ENCODE peak calls at places on chromosomes 7 and 10, in ten cellular contexts. P, K, V, D, T, X, N, E, O and L are unnamed samples.

GRCh38 chr10:30825495-30825894 is 195.9 kb upstream of the LYZL2 start:
- DNase-seq in T (no peak), P (no peak), V (peak), X (no peak), O (no peak), E (no peak), N (no peak), K (no peak), D (no peak), L (no peak)

GRCh38 chr10:63672491-63672890 is 151.3 kb downstream of the REEP3 start:
- DNase-seq in D (no peak), N (no peak), E (no peak), X (no peak), P (no peak), T (peak), K (no peak), V (no peak), O (no peak), L (no peak)

GRCh38 chr7:36305226-36305625 is 84.4 kb upstream of the ANLN start:
- DNase-seq in O (no peak), X (no peak), P (no peak), V (no peak), D (no peak), K (no peak), T (no peak), E (no peak), N (no peak), L (no peak)

GRCh38 chr10:104197364-104197763 is 34.8 kb downstream of the CFAP43 start:
- DNase-seq in D (no peak), E (peak), V (no peak), T (peak), X (peak), O (no peak), P (no peak), K (no peak), N (no peak), L (peak)

GRCh38 chr10:122798704-122799231 is 46.9 kb downstream of the CUZD1 start:
- DNase-seq in P (no peak), D (no peak), E (no peak), N (no peak), V (no peak), O (no peak), K (no peak), T (no peak), X (no peak), L (no peak)

GRCh38 chr7:27168265-27168947 is 3.1 kb upstream of the HOXA9 start:
- DNase-seq in K (peak), D (no peak), T (no peak), O (no peak), E (no peak), X (peak), N (no peak), P (no peak), V (peak), L (no peak)

GRCh38 chr10:74139981-74140380 is 10.6 kb downstream of the AP3M1 start:
- DNase-seq in O (no peak), V (no peak), P (no peak), N (no peak), K (no peak), E (no peak), X (no peak), T (no peak), D (no peak), L (no peak)

GRCh38 chr10:72328045-72328828 is 26.5 kb downstream of the DNAJB12 start:
- DNase-seq in V (peak), K (peak), P (no peak), X (peak), O (peak), D (no peak), E (peak), N (no peak), T (peak), L (peak)

GRCh38 chr10:20185116-20185515 is 368.9 kb downstream of the PLXDC2 start:
- DNase-seq in O (no peak), E (no peak), P (no peak), D (no peak), V (no peak), N (no peak), T (no peak), X (no peak), K (no peak), L (no peak)

GRCh38 chr10:73553316-73553715 is 37.8 kb downstream of the USP54 start:
- DNase-seq in N (no peak), E (peak), O (peak), X (no peak), K (no peak), P (no peak), T (no peak), D (no peak), V (no peak), L (no peak)

GRCh38 chr7:150852371-150852905 is at the start of gene AOC1:
- DNase-seq in K (no peak), O (no peak), V (no peak), N (no peak), X (no peak), P (no peak), D (no peak), E (no peak), T (no peak), L (no peak)